ENCODE peak calls at places on chromosomes 16 and 17, in nine cellular contexts. N, Z, Q, Y, J, K, T, G and H are unnamed samples.
A peak's percentile ranks its signal among the peaks of the same experiment; 100 is the strongest.

GRCh38 chr17:43832168-43832975 is 574 bp downstream of the MPP3 start:
- DNase-seq in J (no peak), N (peak; percentile 73), Y (no peak), T (peak; percentile 63), K (peak; percentile 92), Q (peak; percentile 69), Z (peak; percentile 69), G (peak; percentile 76), H (peak; percentile 92)

GRCh38 chr17:81976332-81977210 is 858 bp upstream of the ASPSCR1 start:
- DNase-seq in Z (no peak), Y (peak; percentile 49), T (peak; percentile 74), Q (peak; percentile 69), N (peak; percentile 56), J (no peak), K (no peak), G (no peak), H (no peak)

GRCh38 chr17:63988741-63989621 is 9.2 kb upstream of the PRR29 start:
- DNase-seq in Z (no peak), N (peak; percentile 21), Y (no peak), J (no peak), Q (no peak), K (no peak), G (peak; percentile 59), T (no peak), H (no peak)

GRCh38 chr16:324451-325334 is 27.8 kb downstream of the AXIN1 start:
- DNase-seq in N (no peak), J (no peak), Z (no peak), Q (no peak), K (no peak), T (no peak), Y (peak; percentile 28), G (no peak), H (peak; percentile 26)

GRCh38 chr16:12896562-12896961 is 4.8 kb upstream of the SHISA9 start:
- DNase-seq in J (no peak), K (no peak), G (no peak), Y (peak; percentile 53), T (peak; percentile 21), N (no peak), Z (no peak), Q (no peak), H (no peak)

GRCh38 chr17:8798176-8799000 is 777 bp downstream of the MFSD6L start:
- DNase-seq in J (no peak), T (peak; percentile 33), K (no peak), Q (no peak), G (no peak), Y (no peak), N (no peak), Z (no peak), H (peak; percentile 84)

GRCh38 chr17:29583324-29584248 is 5.9 kb downstream of the GIT1 start:
- DNase-seq in T (no peak), Y (no peak), Z (no peak), Q (no peak), K (no peak), N (peak; percentile 29), G (peak; percentile 68), J (no peak), H (peak; percentile 16)

GRCh38 chr17:77127735-77128361 is 12.9 kb upstream of the SEC14L1 start:
- DNase-seq in J (no peak), G (peak; percentile 80), T (peak; percentile 56), Z (no peak), Y (no peak), N (peak; percentile 86), Q (peak; percentile 89), K (no peak), H (peak; percentile 65)

GRCh38 chr16:56317998-56318912 is 107.1 kb downstream of the AMFR start:
- DNase-seq in G (peak; percentile 85), Z (peak; percentile 70), Y (peak; percentile 76), T (peak; percentile 83), N (peak; percentile 89), J (peak; percentile 3), K (peak; percentile 92), Q (peak; percentile 82), H (peak; percentile 96)

GRCh38 chr17:3512512-3513171 is 36.8 kb downstream of the ASPA start:
- DNase-seq in Z (peak; percentile 20), J (no peak), Y (no peak), T (peak; percentile 94), K (no peak), Q (peak; percentile 49), N (peak; percentile 93), G (peak; percentile 82), H (peak; percentile 47)

GRCh38 chr17:78583091-78583490 is 5.9 kb upstream of the DNAH17 start:
- DNase-seq in G (no peak), J (no peak), Q (no peak), T (no peak), Y (no peak), N (no peak), Z (no peak), K (peak; percentile 76), H (no peak)

GRCh38 chr17:72479113-72479512 is 358.3 kb downstream of the SOX9 start:
- DNase-seq in N (no peak), K (no peak), J (no peak), Z (no peak), Q (no peak), T (peak; percentile 69), Y (no peak), G (no peak), H (no peak)

GRCh38 chr17:72476575-72476986 is 355.8 kb downstream of the SOX9 start:
- DNase-seq in K (no peak), Z (no peak), Y (no peak), T (peak; percentile 68), G (no peak), Q (peak; percentile 59), J (no peak), N (no peak), H (no peak)

GRCh38 chr17:72476134-72476533 is 355.3 kb downstream of the SOX9 start:
- DNase-seq in Y (no peak), Z (no peak), T (peak; percentile 70), J (no peak), G (no peak), Q (peak; percentile 49), N (no peak), K (no peak), H (no peak)

GRCh38 chr17:72474740-72475477 is 354.1 kb downstream of the SOX9 start:
- DNase-seq in K (no peak), J (no peak), G (no peak), Q (peak; percentile 52), N (no peak), Z (no peak), Y (no peak), T (peak; percentile 81), H (no peak)

GRCh38 chr17:72477529-72477928 is 356.7 kb downstream of the SOX9 start:
- DNase-seq in G (no peak), N (no peak), K (no peak), Q (peak; percentile 78), Z (no peak), Y (no peak), J (no peak), T (peak; percentile 90), H (no peak)
- H3K4me3 ChIP-seq in G (no peak overlapping the region), N (no peak overlapping the region), K (no peak overlapping the region), Q (no peak overlapping the region), Z (no peak overlapping the region), Y (no peak overlapping the region), J (no peak overlapping the region), T (no peak overlapping the region), H (no peak overlapping the region)

GRCh38 chr16:66549284-66550131 is at the start of gene TK2:
- DNase-seq in G (peak; percentile 76), Q (peak; percentile 75), J (no peak), N (peak; percentile 85), T (peak; percentile 81), K (peak; percentile 65), Y (peak; percentile 88), Z (peak; percentile 72), H (peak; percentile 91)
- TF ChIP-seq POLR2A in G (no peak), Q (no peak), J (peak; percentile 80), N (peak; percentile 62), T (peak; percentile 80), K (peak; percentile 46), Y (peak; percentile 80), Z (peak; percentile 75), H (no peak)

GRCh38 chr16:87834668-87835473 is 34.4 kb downstream of the SLC7A5 start:
- DNase-seq in Y (no peak), K (no peak), T (no peak), Z (peak; percentile 65), N (peak; percentile 70), G (no peak), Q (no peak), J (no peak), H (no peak)
- H3K4me3 ChIP-seq in Y (no peak overlapping the region), K (no peak overlapping the region), T (no peak overlapping the region), Z (no peak overlapping the region), N (no peak overlapping the region), G (no peak overlapping the region), Q (no peak overlapping the region), J (no peak overlapping the region), H (no peak overlapping the region)

GRCh38 chr16:50839356-50839755 is 97.5 kb downstream of the CYLD start:
- DNase-seq in T (no peak), G (no peak), K (no peak), Y (no peak), J (no peak), N (no peak), Z (no peak), Q (no peak), H (no peak)
- TF ChIP-seq POLR2A in T (no peak), G (no peak), K (no peak), Y (no peak), J (no peak), N (no peak), Z (no peak), Q (no peak), H (no peak)